ENCODE peak calls at places on chromosomes 6 and 20, in ten cellular contexts. F, S, T, R, Q, X, V, E, N and Z are unnamed samples.

GRCh38 chr6:57303931-57304681 is 13.3 kb upstream of the PRIM2 start:
- DNase-seq in N (no peak), R (no peak), E (no peak), S (no peak), F (no peak), Q (no peak), V (no peak), T (no peak), X (no peak), Z (peak; percentile 59)

GRCh38 chr6:34663887-34664269 is 32.7 kb downstream of the ILRUN start:
- DNase-seq in E (no peak), V (no peak), X (no peak), F (no peak), S (no peak), R (peak; percentile 17), Q (no peak), T (no peak), N (no peak), Z (no peak)

GRCh38 chr6:41451515-41452163 is 94.5 kb upstream of the FOXP4 start:
- DNase-seq in V (no peak), R (peak; percentile 48), T (no peak), N (no peak), X (no peak), Q (no peak), F (no peak), E (no peak), S (no peak), Z (no peak)

GRCh38 chr6:147158881-147159280 is 45.3 kb upstream of the STXBP5 start:
- DNase-seq in V (no peak), E (no peak), R (no peak), X (no peak), Q (no peak), F (no peak), S (no peak), N (no peak), T (no peak), Z (no peak)

GRCh38 chr6:11785449-11785951 is 6.9 kb upstream of the ADTRP start:
- DNase-seq in E (no peak), V (no peak), Q (no peak), R (no peak), T (no peak), F (no peak), X (peak; percentile 90), S (peak; percentile 14), N (no peak), Z (no peak)

GRCh38 chr20:14064333-14064732 is 69.0 kb downstream of the MACROD2 start:
- DNase-seq in X (no peak), R (no peak), F (no peak), T (no peak), E (no peak), V (no peak), Q (no peak), S (no peak), N (no peak), Z (no peak)

GRCh38 chr6:132475925-132476324 is 37.0 kb downstream of the STX7 start:
- DNase-seq in Q (no peak), R (no peak), E (no peak), X (no peak), V (no peak), S (no peak), N (no peak), F (no peak), T (no peak), Z (no peak)

GRCh38 chr6:107361568-107362270 is 97.6 kb downstream of the PDSS2 start:
- DNase-seq in X (no peak), R (peak; percentile 71), E (no peak), F (peak; percentile 27), N (no peak), S (no peak), T (no peak), Q (no peak), V (peak; percentile 34), Z (peak; percentile 43)

GRCh38 chr6:31575952-31576684 is 753 bp downstream of the TNF start:
- DNase-seq in N (no peak), Q (no peak), X (no peak), V (no peak), S (no peak), E (no peak), T (no peak), F (no peak), R (no peak), Z (no peak)

GRCh38 chr6:3913077-3913957 is 64.1 kb downstream of the FAM50B start:
- DNase-seq in Q (no peak), R (peak; percentile 95), E (no peak), F (peak; percentile 78), X (no peak), N (no peak), S (no peak), T (peak; percentile 85), V (no peak), Z (peak; percentile 99)

GRCh38 chr6:26739811-26740210 is 80.3 kb upstream of the ZNF322 start:
- DNase-seq in X (no peak), T (no peak), E (no peak), F (no peak), S (no peak), N (no peak), Q (no peak), R (no peak), V (no peak), Z (no peak)

GRCh38 chr6:53192590-53193232 is 44.1 kb upstream of the GCM1 start:
- DNase-seq in V (peak; percentile 56), F (no peak), X (no peak), S (no peak), Q (no peak), T (no peak), E (no peak), N (no peak), R (peak; percentile 4), Z (no peak)

GRCh38 chr6:99822741-99823512 is 171.1 kb downstream of the MCHR2 start:
- DNase-seq in T (no peak), Q (no peak), E (no peak), X (peak; percentile 57), F (peak; percentile 80), S (no peak), N (no peak), R (peak; percentile 85), V (peak; percentile 64), Z (peak; percentile 17)